ENCODE peak calls at places on chromosomes 2 and 18, in seven cellular contexts. L is Peyer's patch, P is hippocampal formation, V is NAMALWA, F is amniotic stem cell, X is memory B cell, S is astrocyte of the cerebellum. C is an unnamed sample.

GRCh38 chr2:88196490-88197087 is 26.4 kb downstream of the THNSL2 start:
- DNase-seq in L (no peak), P (no peak), V (no peak), F (no peak), X (no peak), S (no peak), C (no peak)

GRCh38 chr2:133171396-133172004 is 396.8 kb downstream of the NCKAP5 start:
- DNase-seq in L (no peak), P (peak; percentile 75), V (peak; percentile 64), F (peak; percentile 52), X (no peak), S (peak; percentile 66), C (no peak)

GRCh38 chr2:161243312-161243711 is 64.9 kb upstream of the PSMD14 start:
- DNase-seq in L (no peak), P (no peak), V (peak; percentile 59), F (no peak), X (no peak), S (no peak), C (no peak)

GRCh38 chr2:70717431-70718038 is 50.5 kb downstream of the ADD2 start:
- DNase-seq in L (no peak), P (no peak), V (no peak), F (no peak), X (no peak), S (no peak), C (no peak)

GRCh38 chr2:105893011-105893995 is 148.6 kb downstream of the NCK2 start:
- DNase-seq in L (no peak), P (no peak), V (no peak), F (no peak), X (no peak), S (no peak), C (no peak)

GRCh38 chr18:9719421-9719981 is 11.4 kb downstream of the RAB31 start:
- DNase-seq in L (no peak), P (no peak), V (no peak), F (peak; percentile 65), X (no peak), S (peak; percentile 70), C (no peak)

GRCh38 chr18:77116201-77117080 is 16.1 kb downstream of the MBP start:
- DNase-seq in L (peak; percentile 14), P (no peak), V (no peak), F (no peak), X (no peak), S (no peak), C (no peak)

GRCh38 chr2:229713371-229714079 is 830 bp downstream of the DNER start:
- DNase-seq in L (no peak), P (peak; percentile 50), V (no peak), F (no peak), X (peak; percentile 19), S (no peak), C (peak; percentile 58)

GRCh38 chr2:239506961-239507360 is 106.1 kb upstream of the HDAC4 start:
- DNase-seq in L (no peak), P (no peak), V (no peak), F (no peak), X (no peak), S (no peak), C (no peak)

GRCh38 chr2:202031261-202031986 is 2.2 kb upstream of the FZD7 start:
- DNase-seq in L (no peak), P (no peak), V (no peak), F (no peak), X (no peak), S (no peak), C (no peak)

GRCh38 chr2:188132385-188132784 is 159.3 kb upstream of the GULP1 start:
- DNase-seq in L (no peak), P (peak; percentile 31), V (no peak), F (no peak), X (no peak), S (no peak), C (no peak)

GRCh38 chr2:149719695-149720094 is 132.1 kb upstream of the MMADHC start:
- DNase-seq in L (no peak), P (no peak), V (no peak), F (no peak), X (no peak), S (no peak), C (no peak)

GRCh38 chr2:204468689-204469429 is 76.4 kb upstream of the PARD3B start:
- DNase-seq in L (no peak), P (no peak), V (no peak), F (peak; percentile 46), X (no peak), S (peak; percentile 29), C (no peak)

GRCh38 chr2:11030909-11031308 is 119.2 kb downstream of the KCNF1 start:
- DNase-seq in L (no peak), P (no peak), V (no peak), F (no peak), X (no peak), S (no peak), C (no peak)

GRCh38 chr18:30149585-30149984 is 893.0 kb downstream of the DSC3 start:
- DNase-seq in L (no peak), P (no peak), V (no peak), F (no peak), X (no peak), S (no peak), C (no peak)

C was measured in RWPE2.